ENCODE peak calls at places on chromosomes 4 and X, in ten cellular contexts. L is BJ; Z is anterior cingulate cortex; U is stimulated activated CD4-positive, alpha-beta T cell treated with anti-CD3 and anti-CD28 coated beads, Interleukin-15, amount 100 ng/mL, for 1 hour; G is GM20000; B is T-cell; H is M059J; T is activated T-helper 9 cell treated with anti-CD3 and anti-CD28 coated beads, Interleukin-2, amount 50 U/mL, for 16 hours; R is GM18507; D is naive thymus-derived CD4-positive, alpha-beta T cell. O is an unnamed sample.

GRCh38 chr4:170035231-170035630 is 9.0 kb upstream of the MFAP3L start:
- DNase-seq in L (no peak), Z (no peak), U (no peak), G (no peak), B (no peak), H (no peak), T (no peak), R (no peak), D (no peak), O (no peak)

GRCh38 chr4:128572778-128573241 is 236.7 kb upstream of the JADE1 start:
- DNase-seq in L (no peak), Z (no peak), U (no peak), G (no peak), B (no peak), H (peak), T (no peak), R (no peak), D (no peak), O (no peak)

GRCh38 chr4:133147922-133148689 is 988 bp upstream of the PCDH10 start:
- DNase-seq in L (no peak), Z (peak), U (no peak), G (peak), B (no peak), H (peak), T (no peak), R (no peak), D (no peak), O (no peak)

GRCh38 chr4:6162885-6163284 is 37.5 kb downstream of the JAKMIP1 start:
- DNase-seq in L (no peak), Z (no peak), U (no peak), G (no peak), B (no peak), H (no peak), T (no peak), R (no peak), D (no peak), O (no peak)

GRCh38 chr4:45629717-45630116 is 494.1 kb downstream of the GABRG1 start:
- DNase-seq in L (no peak), Z (peak), U (no peak), G (no peak), B (no peak), H (no peak), T (no peak), R (no peak), D (no peak), O (no peak)

GRCh38 chr4:46016306-46016705 is 107.5 kb downstream of the GABRG1 start:
- DNase-seq in L (no peak), Z (no peak), U (no peak), G (no peak), B (no peak), H (no peak), T (no peak), R (no peak), D (no peak), O (no peak)

GRCh38 chr4:182478475-182478874 is 235.3 kb downstream of the TENM3 start:
- DNase-seq in L (no peak), Z (no peak), U (no peak), G (peak), B (no peak), H (peak), T (no peak), R (no peak), D (no peak), O (peak)

GRCh38 chr4:5033266-5033945 is 14.1 kb upstream of the CYTL1 start:
- DNase-seq in L (no peak), Z (no peak), U (no peak), G (no peak), B (no peak), H (peak), T (no peak), R (no peak), D (no peak), O (no peak)

GRCh38 chrX:110045988-110046387 is 43.1 kb downstream of the TMEM164 start:
- DNase-seq in L (no peak), Z (no peak), U (no peak), G (no peak), B (no peak), H (no peak), T (no peak), R (no peak), D (no peak), O (no peak)

GRCh38 chr4:54802336-54802735 is 144.6 kb downstream of the KIT start:
- DNase-seq in L (no peak), Z (no peak), U (no peak), G (no peak), B (no peak), H (peak), T (no peak), R (no peak), D (no peak), O (no peak)

GRCh38 chr4:156931267-156931666 is 40.3 kb downstream of the PDGFC start:
- DNase-seq in L (peak), Z (no peak), U (no peak), G (no peak), B (no peak), H (peak), T (no peak), R (no peak), D (no peak), O (no peak)

GRCh38 chrX:70496491-70496890 is 51.9 kb downstream of the DLG3 start:
- DNase-seq in L (no peak), Z (no peak), U (no peak), G (no peak), B (no peak), H (no peak), T (no peak), R (no peak), D (no peak), O (no peak)

GRCh38 chr4:46404961-46405360 is 15.0 kb upstream of the GABRA2 start:
- DNase-seq in L (no peak), Z (no peak), U (no peak), G (no peak), B (no peak), H (no peak), T (no peak), R (no peak), D (no peak), O (no peak)

GRCh38 chrX:22795680-22796079 is 204.1 kb upstream of the DDX53 start:
- DNase-seq in L (no peak), Z (no peak), U (no peak), G (no peak), B (no peak), H (no peak), T (no peak), R (no peak), D (no peak), O (no peak)

GRCh38 chr4:139660518-139661149 is 5.0 kb upstream of the MGST2 start:
- DNase-seq in L (no peak), Z (no peak), U (no peak), G (no peak), B (no peak), H (no peak), T (no peak), R (no peak), D (no peak), O (no peak)

GRCh38 chrX:111376897-111377601 is 34.9 kb downstream of the DCX start:
- DNase-seq in L (no peak), Z (no peak), U (no peak), G (no peak), B (no peak), H (no peak), T (no peak), R (no peak), D (no peak), O (no peak)

GRCh38 chr4:87012265-87012953 is 77.6 kb downstream of the AFF1 start:
- DNase-seq in L (no peak), Z (no peak), U (no peak), G (no peak), B (no peak), H (no peak), T (no peak), R (no peak), D (no peak), O (no peak)

GRCh38 chr4:88014506-88014905 is 7.1 kb downstream of the PKD2 start:
- DNase-seq in L (no peak), Z (no peak), U (no peak), G (no peak), B (no peak), H (no peak), T (no peak), R (no peak), D (no peak), O (no peak)

GRCh38 chr4:70946944-70947343 is 44.8 kb downstream of the MOB1B start:
- DNase-seq in L (no peak), Z (no peak), U (no peak), G (no peak), B (no peak), H (no peak), T (no peak), R (no peak), D (no peak), O (no peak)

GRCh38 chr4:52841707-52842456 is 20.2 kb upstream of the RASL11B start:
- DNase-seq in L (no peak), Z (no peak), U (no peak), G (no peak), B (no peak), H (no peak), T (no peak), R (no peak), D (no peak), O (no peak)

GRCh38 chr4:156598138-156598681 is 373.4 kb downstream of the PDGFC start:
- DNase-seq in L (no peak), Z (no peak), U (no peak), G (no peak), B (no peak), H (peak), T (no peak), R (no peak), D (no peak), O (no peak)

O was measured in amniotic stem cell.